ENCODE peak calls at places on chromosomes 12 and 14, in four cellular contexts. B is tibial artery, Y is HCT116, D is cardiac muscle cell. F is an unnamed sample. For H3K4me1, the result is how much of the 10 kb centered on the place peaks cover.

GRCh38 chr12:10304161-10304574 is 3.5 kb upstream of the KLRD1 start:
- DNase-seq in B (no peak), Y (no peak), D (no peak), F (no peak)

GRCh38 chr14:100816950-100817901 is 8.7 kb upstream of the MEG3 start:
- DNase-seq in D (no peak), B (no peak), Y (no peak), F (no peak)

GRCh38 chr14:52694761-52695480 is 437 bp downstream of the ERO1A start:
- DNase-seq in Y (no peak), D (peak), B (peak), F (peak)

GRCh38 chr14:71594828-71595227 is 337.4 kb upstream of the RGS6 start:
- DNase-seq in B (no peak), D (no peak), Y (no peak), F (no peak)

GRCh38 chr12:105396983-105397382 is 66.5 kb downstream of the C12orf75 start:
- DNase-seq in B (no peak), D (no peak), Y (no peak), F (no peak)

GRCh38 chr14:106276326-106277267 is 750.2 kb downstream of the TMEM121 start:
- DNase-seq in Y (no peak), D (no peak), B (no peak), F (no peak)

GRCh38 chr12:112025808-112026375 is 12.7 kb downstream of the ERP29 start:
- DNase-seq in Y (no peak), D (no peak), B (no peak), F (no peak)

GRCh38 chr12:99959549-99960170 is 25.1 kb downstream of the ANKS1B start:
- DNase-seq in B (no peak), D (no peak), Y (no peak), F (no peak)

GRCh38 chr12:53222170-53223005 is 9.6 kb downstream of the RARG start:
- DNase-seq in Y (no peak), B (peak), D (no peak), F (no peak)

GRCh38 chr12:65634626-65635331 is 189.5 kb upstream of the HMGA2 start:
- DNase-seq in D (no peak), B (no peak), Y (no peak), F (no peak)

GRCh38 chr12:65637150-65637549 is 187.1 kb upstream of the HMGA2 start:
- DNase-seq in B (no peak), Y (no peak), D (no peak), F (no peak)

GRCh38 chr12:65637774-65638173 is 186.5 kb upstream of the HMGA2 start:
- DNase-seq in Y (no peak), D (no peak), B (no peak), F (no peak)

GRCh38 chr12:65638324-65638723 is 186.0 kb upstream of the HMGA2 start:
- DNase-seq in D (no peak), B (no peak), Y (no peak), F (no peak)

DNA sequence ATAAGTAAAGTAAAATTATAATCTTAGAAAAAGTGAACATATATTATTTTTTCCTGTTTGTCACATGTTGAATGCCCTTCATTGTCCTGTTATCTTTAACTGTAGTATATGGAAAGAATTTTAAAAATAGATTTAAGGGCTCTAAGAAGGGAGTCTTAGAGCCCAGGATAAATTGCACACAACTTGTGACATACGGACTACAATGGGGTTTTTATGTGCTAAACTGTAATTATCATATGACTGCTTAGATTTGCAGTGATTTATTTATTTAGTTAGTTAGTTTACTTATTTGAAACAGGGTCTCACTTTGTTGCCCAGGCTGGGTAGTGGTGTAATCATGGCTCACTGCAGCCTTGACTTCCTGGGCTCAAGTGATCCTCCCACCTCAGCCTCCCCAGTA is 187.8 kb upstream of the HMGA2 start:
- DNase-seq in Y (no peak), B (no peak), D (no peak), F (no peak)
- H3K4me1 ChIP-seq in Y (half or more), B (under half), D (under half), F (under half)

GRCh38 chr12:92094751-92095161 is 50.9 kb downstream of the BTG1 start:
- DNase-seq in B (no peak), Y (no peak), D (no peak), F (no peak)
- TF ChIP-seq CTCF in B (no peak), Y (no peak), D (peak), F (no peak)

GRCh38 chr12:52144512-52145227 is 47.1 kb downstream of the KRT80 start:
- DNase-seq in D (no peak), Y (no peak), B (no peak), F (no peak)
- H3K4me1 ChIP-seq in D (under half), Y (half or more), B (under half), F (under half)

DNA sequence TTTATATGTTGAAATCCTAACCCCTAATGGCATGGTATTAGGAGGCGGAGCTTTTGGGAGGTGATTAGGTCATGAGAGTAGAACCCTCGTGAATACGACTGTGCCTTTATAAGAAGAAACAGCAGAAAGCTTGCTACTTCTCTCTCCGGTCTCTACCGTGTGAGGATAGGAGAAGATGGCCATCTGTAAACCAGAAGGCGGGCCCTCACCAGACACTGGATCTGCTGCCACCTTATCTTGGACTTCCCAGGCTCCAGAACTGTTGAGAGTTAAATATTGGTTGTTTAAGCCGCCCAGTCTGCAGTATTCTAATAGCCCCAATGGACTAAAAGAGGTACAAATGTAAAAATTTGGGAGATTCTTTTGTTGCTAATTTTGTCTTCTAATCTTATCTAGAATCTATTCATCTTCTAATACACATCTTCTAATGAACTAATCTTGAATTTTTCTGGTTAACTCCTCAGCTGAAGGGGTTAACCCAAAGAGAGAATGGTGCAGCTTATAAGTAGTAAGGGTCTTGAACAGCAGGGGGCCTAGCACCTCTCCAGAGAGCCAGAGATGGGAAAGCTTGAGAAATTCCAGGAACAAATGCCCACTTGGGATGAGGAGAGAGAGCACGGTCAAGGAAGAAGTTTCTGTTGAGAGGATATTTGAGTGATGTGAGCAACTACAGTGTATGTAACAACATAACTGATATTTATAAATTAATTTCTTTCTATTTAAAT is 264.0 kb upstream of the GRIP1 start:
- DNase-seq in B (no peak), Y (no peak), D (peak), F (no peak)
- TF ChIP-seq CTCF in B (no peak), Y (no peak), D (no peak), F (peak)

GRCh38 chr12:66140726-66141125 is 10.2 kb upstream of the LLPH start:
- DNase-seq in D (no peak), B (no peak), Y (no peak), F (no peak)
- H3K4me1 ChIP-seq in D (under half), B (under half), Y (under half), F (under half)

GRCh38 chr12:115923851-115924250 is 353.6 kb downstream of the MED13L start:
- DNase-seq in B (no peak), Y (no peak), D (no peak), F (no peak)

GRCh38 chr12:115926037-115926670 is 351.3 kb downstream of the MED13L start:
- DNase-seq in Y (no peak), D (no peak), B (no peak), F (no peak)

GRCh38 chr12:115918763-115919162 is 358.7 kb downstream of the MED13L start:
- DNase-seq in B (no peak), D (no peak), Y (no peak), F (no peak)

GRCh38 chr12:115920395-115921183 is 356.9 kb downstream of the MED13L start:
- DNase-seq in B (no peak), Y (no peak), D (no peak), F (no peak)

GRCh38 chr12:115922952-115923564 is 354.4 kb downstream of the MED13L start:
- DNase-seq in B (no peak), Y (no peak), D (no peak), F (no peak)
- TF ChIP-seq CTCF in B (no peak), Y (peak), D (peak), F (peak)

GRCh38 chr12:76765598-76765997 is 1.7 kb downstream of the ZDHHC17 start:
- DNase-seq in D (no peak), B (no peak), Y (no peak), F (no peak)

GRCh38 chr12:76763746-76764675 is at the start of gene ZDHHC17:
- DNase-seq in D (peak), Y (peak), B (peak), F (peak)

GRCh38 chr12:76764856-76765255 is 941 bp downstream of the ZDHHC17 start:
- DNase-seq in Y (no peak), D (peak), B (no peak), F (no peak)

GRCh38 chr12:76768566-76768965 is 4.7 kb downstream of the ZDHHC17 start:
- DNase-seq in D (no peak), Y (no peak), B (no peak), F (no peak)

GRCh38 chr12:76766161-76766560 is 2.2 kb downstream of the ZDHHC17 start:
- DNase-seq in Y (no peak), B (no peak), D (no peak), F (no peak)
- H3K4me1 ChIP-seq in Y (under half), B (under half), D (under half), F (under half)

GRCh38 chr14:99271288-99271941 is 582 bp downstream of the BCL11B start:
- DNase-seq in D (no peak), Y (no peak), B (no peak), F (no peak)

GRCh38 chr14:99273025-99273723 is 1.2 kb upstream of the BCL11B start:
- DNase-seq in D (peak), B (no peak), Y (no peak), F (peak)

GRCh38 chr14:99270491-99271287 is 1.3 kb downstream of the BCL11B start:
- DNase-seq in Y (no peak), D (peak), B (peak), F (peak)

GRCh38 chr14:99272669-99273024 is 650 bp upstream of the BCL11B start:
- DNase-seq in B (no peak), D (no peak), Y (no peak), F (no peak)

GRCh38 chr14:99271951-99272668 is at the start of gene BCL11B:
- DNase-seq in B (peak), D (peak), Y (peak), F (peak)
- TF ChIP-seq CTCF in B (peak), D (peak), Y (peak), F (peak)